ENCODE peak calls at places on chromosomes 12 and 14, in ten cellular contexts. A is upper lobe of right lung, E is endodermal cell, J is fibroblast of mammary gland, B is MM.1S, Y is bronchial epithelial cell, Z is BE2C, K is WTC11, V is heart left ventricle, I is brain microvascular endothelial cell. F is an unnamed sample.

GRCh38 chr14:53054457-53054856 is 98.7 kb downstream of the DDHD1 start:
- DNase-seq in A (no peak), E (no peak), J (peak), B (no peak), Y (no peak), Z (no peak), K (no peak), V (no peak), I (peak), F (no peak)

GRCh38 chr12:103779410-103780092 is 61.5 kb downstream of the NT5DC3 start:
- DNase-seq in A (no peak), E (no peak), J (no peak), B (no peak), Y (no peak), Z (no peak), K (no peak), V (no peak), I (peak), F (no peak)

GRCh38 chr12:109115758-109116610 is at the start of gene ACACB:
- DNase-seq in A (peak), E (peak), J (no peak), B (no peak), Y (no peak), Z (peak), K (no peak), V (peak), I (no peak), F (peak)

GRCh38 chr14:76346391-76347160 is 29.4 kb upstream of the ESRRB start:
- DNase-seq in A (no peak), E (no peak), J (no peak), B (no peak), Y (no peak), Z (no peak), K (no peak), V (no peak), I (no peak), F (no peak)

GRCh38 chr14:101073598-101073965 is 170.1 kb upstream of the RTL1 start:
- DNase-seq in A (no peak), E (no peak), J (no peak), B (no peak), Y (no peak), Z (no peak), K (no peak), V (peak), I (no peak), F (no peak)

GRCh38 chr14:22380511-22381455 is 208.2 kb downstream of the DAD1 start:
- DNase-seq in A (no peak), E (peak), J (peak), B (no peak), Y (peak), Z (no peak), K (no peak), V (no peak), I (no peak), F (no peak)

GRCh38 chr12:18158774-18159557 is 69.0 kb upstream of the RERGL start:
- DNase-seq in A (no peak), E (peak), J (peak), B (peak), Y (peak), Z (peak), K (peak), V (no peak), I (peak), F (no peak)

GRCh38 chr14:73728106-73729014 is 14.2 kb upstream of the PNMA1 start:
- DNase-seq in A (peak), E (peak), J (peak), B (peak), Y (peak), Z (peak), K (peak), V (peak), I (peak), F (peak)

GRCh38 chr12:1657616-1658167 is 28.7 kb downstream of the WNT5B start:
- DNase-seq in A (no peak), E (no peak), J (no peak), B (no peak), Y (no peak), Z (no peak), K (no peak), V (no peak), I (no peak), F (no peak)

GRCh38 chr12:128729628-128730121 is 94.1 kb downstream of the SLC15A4 start:
- DNase-seq in A (no peak), E (no peak), J (peak), B (no peak), Y (peak), Z (no peak), K (no peak), V (no peak), I (no peak), F (no peak)

GRCh38 chr12:6200266-6201198 is at the start of gene CD9:
- DNase-seq in A (peak), E (peak), J (no peak), B (peak), Y (no peak), Z (peak), K (peak), V (peak), I (no peak), F (peak)

GRCh38 chr12:57208116-57208945 is 8.3 kb upstream of the NXPH4 start:
- DNase-seq in A (no peak), E (no peak), J (no peak), B (no peak), Y (no peak), Z (no peak), K (no peak), V (no peak), I (no peak), F (no peak)

GRCh38 chr14:90613997-90614396 is 202.2 kb downstream of the TTC7B start:
- DNase-seq in A (no peak), E (no peak), J (no peak), B (no peak), Y (no peak), Z (no peak), K (no peak), V (no peak), I (no peak), F (no peak)

GRCh38 chr14:98953544-98954346 is 318.3 kb downstream of the BCL11B start:
- DNase-seq in A (no peak), E (peak), J (peak), B (no peak), Y (peak), Z (no peak), K (no peak), V (no peak), I (no peak), F (peak)

GRCh38 chr12:115871714-115872113 is 405.8 kb downstream of the MED13L start:
- DNase-seq in A (no peak), E (peak), J (peak), B (no peak), Y (peak), Z (peak), K (peak), V (no peak), I (peak), F (no peak)

GRCh38 chr12:47875732-47876131 is 29.1 kb downstream of the VDR start:
- DNase-seq in A (no peak), E (no peak), J (no peak), B (no peak), Y (no peak), Z (no peak), K (no peak), V (no peak), I (no peak), F (no peak)

GRCh38 chr12:79547044-79547734 is 143.6 kb downstream of the PAWR start:
- DNase-seq in A (no peak), E (peak), J (peak), B (no peak), Y (peak), Z (no peak), K (peak), V (no peak), I (peak), F (no peak)

GRCh38 chr12:81942588-81942987 is 183.4 kb upstream of the PPFIA2 start:
- DNase-seq in A (no peak), E (no peak), J (no peak), B (peak), Y (no peak), Z (no peak), K (no peak), V (no peak), I (no peak), F (no peak)

GRCh38 chr14:104419865-104420458 is 159.6 kb upstream of the C14orf180 start:
- DNase-seq in A (no peak), E (peak), J (no peak), B (no peak), Y (no peak), Z (no peak), K (no peak), V (no peak), I (no peak), F (no peak)

GRCh38 chr12:57875753-57876547 is 29.4 kb upstream of the CTDSP2 start:
- DNase-seq in A (no peak), E (no peak), J (no peak), B (no peak), Y (no peak), Z (no peak), K (no peak), V (no peak), I (no peak), F (no peak)

GRCh38 chr12:10001141-10001778 is 2.3 kb upstream of the CLEC1B start:
- DNase-seq in A (no peak), E (no peak), J (no peak), B (no peak), Y (no peak), Z (no peak), K (no peak), V (no peak), I (no peak), F (no peak)

GRCh38 chr12:44874981-44875416 is 1.1 kb downstream of the NELL2 start:
- DNase-seq in A (no peak), E (peak), J (no peak), B (peak), Y (no peak), Z (no peak), K (peak), V (no peak), I (no peak), F (no peak)

GRCh38 chr12:49088190-49088931 is 6.2 kb downstream of the DHH start:
- DNase-seq in A (peak), E (peak), J (peak), B (peak), Y (peak), Z (peak), K (peak), V (peak), I (peak), F (peak)

GRCh38 chr14:40983604-40984003 is 623.1 kb upstream of the LRFN5 start:
- DNase-seq in A (no peak), E (no peak), J (peak), B (no peak), Y (no peak), Z (no peak), K (no peak), V (no peak), I (no peak), F (no peak)

GRCh38 chr14:100019156-100019882 is 45.9 kb upstream of the EVL start:
- DNase-seq in A (no peak), E (peak), J (peak), B (no peak), Y (no peak), Z (peak), K (no peak), V (no peak), I (peak), F (no peak)

GRCh38 chr12:44889162-44889561 is 13.0 kb upstream of the NELL2 start:
- DNase-seq in A (no peak), E (peak), J (no peak), B (no peak), Y (no peak), Z (no peak), K (no peak), V (no peak), I (no peak), F (no peak)

GRCh38 chr12:7905071-7905470 is 30.9 kb downstream of the SLC2A3 start:
- DNase-seq in A (no peak), E (no peak), J (peak), B (no peak), Y (no peak), Z (no peak), K (no peak), V (no peak), I (no peak), F (no peak)

DNA sequence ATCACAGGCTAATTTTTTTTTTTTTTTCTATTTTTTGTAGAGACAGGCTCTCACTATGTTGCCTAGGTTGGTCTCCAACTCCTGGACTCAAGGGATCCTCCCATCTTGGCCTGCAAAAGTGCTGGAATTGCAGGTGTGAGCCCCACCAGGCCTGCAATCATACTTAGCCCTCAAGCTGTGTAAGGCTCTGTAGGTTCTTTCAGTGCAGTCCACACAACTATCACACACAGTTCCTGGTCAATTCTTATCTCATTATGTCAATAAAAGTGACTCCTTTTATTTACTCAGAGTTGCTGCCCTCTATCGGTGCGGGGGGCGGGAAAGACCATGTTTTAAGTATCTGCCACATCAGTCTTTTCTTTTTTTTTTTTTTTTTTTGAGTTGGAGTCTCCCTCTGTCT is 29.0 kb downstream of the SLC2A3 start:
- DNase-seq in A (no peak), E (peak), J (peak), B (no peak), Y (peak), Z (peak), K (peak), V (no peak), I (peak), F (no peak)
- TF ChIP-seq CTCF in A (peak), E (peak), J (peak), B (peak), Y (peak), Z (peak), K (no peak), V (no peak), I (peak), F (no peak)

DNA sequence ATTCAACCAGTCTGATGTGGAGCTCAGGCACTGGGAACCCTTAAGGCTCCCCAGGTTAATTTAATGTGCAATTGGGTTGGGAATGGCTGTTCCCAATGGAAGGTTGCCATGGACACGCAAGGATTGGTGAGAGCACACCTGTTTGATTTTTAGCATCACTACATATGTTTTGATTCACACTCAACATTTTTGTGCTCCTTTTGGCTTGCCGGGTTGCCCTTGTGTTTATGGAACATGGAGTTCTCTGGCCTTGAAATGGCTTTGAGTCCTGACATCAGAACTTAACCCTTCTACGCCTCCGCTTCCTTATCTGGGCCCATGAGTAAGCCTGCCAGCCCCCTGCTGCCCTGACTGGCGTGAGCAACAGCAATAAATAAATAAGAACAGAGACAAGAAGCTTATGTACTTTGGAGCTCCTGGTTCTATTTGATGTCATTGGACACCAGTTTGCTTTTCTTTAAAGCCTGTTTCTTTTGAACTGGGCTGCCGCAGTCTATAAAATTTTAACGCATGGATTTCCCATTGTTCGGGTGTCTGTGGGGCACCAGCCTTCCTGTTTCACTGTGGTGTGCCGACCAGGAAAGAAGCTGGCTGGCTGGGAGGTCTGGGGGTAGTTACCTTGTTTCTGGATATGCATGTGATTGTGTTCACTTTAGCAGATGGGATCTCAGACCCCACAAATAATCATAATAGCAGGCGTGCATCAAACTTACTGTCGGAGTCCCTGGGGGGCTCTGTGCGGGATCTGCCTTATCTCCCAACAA is 27.9 kb downstream of the TBX3 start:
- DNase-seq in A (no peak), E (peak), J (peak), B (no peak), Y (no peak), Z (no peak), K (no peak), V (no peak), I (peak), F (no peak)
- TF ChIP-seq CTCF in A (no peak), E (no peak), J (no peak), B (no peak), Y (no peak), Z (no peak), K (no peak), V (no peak), I (no peak), F (no peak)

GRCh38 chr14:34766060-34766459 is 51.7 kb upstream of the CFL2 start:
- DNase-seq in A (no peak), E (no peak), J (no peak), B (no peak), Y (peak), Z (no peak), K (no peak), V (no peak), I (no peak), F (no peak)
- TF ChIP-seq CTCF in A (no peak), E (peak), J (peak), B (peak), Y (no peak), Z (peak), K (no peak), V (no peak), I (no peak), F (no peak)

DNA sequence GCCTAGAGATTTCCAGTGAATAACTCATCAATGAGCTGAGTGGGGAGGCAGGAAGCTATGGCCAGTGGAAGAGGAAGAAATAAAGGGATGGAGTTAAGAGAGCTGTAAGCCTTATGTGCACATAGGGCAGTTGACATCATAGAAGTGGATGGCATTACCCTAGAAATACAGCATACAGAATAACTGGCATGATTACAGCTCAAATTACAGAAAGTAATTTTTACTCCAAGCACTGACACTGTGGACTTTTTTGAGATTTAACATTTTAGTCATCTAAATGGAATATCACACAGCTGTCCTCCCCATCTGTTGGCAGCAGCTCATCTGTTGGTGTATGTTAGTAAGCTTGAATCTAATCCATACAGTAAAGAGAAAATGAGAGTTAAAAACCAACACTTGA is 5.4 kb upstream of the IPO8 start:
- DNase-seq in A (no peak), E (no peak), J (peak), B (no peak), Y (no peak), Z (no peak), K (no peak), V (no peak), I (no peak), F (no peak)
- TF ChIP-seq CTCF in A (no peak), E (no peak), J (no peak), B (no peak), Y (no peak), Z (no peak), K (no peak), V (no peak), I (no peak), F (no peak)

GRCh38 chr12:111759276-111759675 is 7.5 kb upstream of the ALDH2 start:
- DNase-seq in A (no peak), E (no peak), J (no peak), B (no peak), Y (no peak), Z (no peak), K (no peak), V (no peak), I (no peak), F (no peak)
- TF ChIP-seq CTCF in A (no peak), E (no peak), J (no peak), B (no peak), Y (no peak), Z (no peak), K (no peak), V (no peak), I (no peak), F (no peak)

GRCh38 chr12:106721931-106722330 is 52.6 kb upstream of the RIC8B start:
- DNase-seq in A (no peak), E (no peak), J (no peak), B (no peak), Y (no peak), Z (no peak), K (no peak), V (no peak), I (no peak), F (no peak)

GRCh38 chr12:106723416-106723815 is 51.1 kb upstream of the RIC8B start:
- DNase-seq in A (no peak), E (no peak), J (no peak), B (no peak), Y (no peak), Z (no peak), K (no peak), V (no peak), I (no peak), F (no peak)

GRCh38 chr12:106724116-106724515 is 50.4 kb upstream of the RIC8B start:
- DNase-seq in A (no peak), E (no peak), J (no peak), B (no peak), Y (no peak), Z (no peak), K (no peak), V (no peak), I (no peak), F (no peak)

GRCh38 chr12:106724934-106725333 is 49.5 kb upstream of the RIC8B start:
- DNase-seq in A (no peak), E (no peak), J (no peak), B (no peak), Y (no peak), Z (no peak), K (no peak), V (no peak), I (no peak), F (no peak)

GRCh38 chr12:106722854-106723253 is 51.6 kb upstream of the RIC8B start:
- DNase-seq in A (no peak), E (peak), J (no peak), B (no peak), Y (no peak), Z (no peak), K (no peak), V (no peak), I (no peak), F (no peak)
- TF ChIP-seq CTCF in A (no peak), E (peak), J (no peak), B (no peak), Y (no peak), Z (peak), K (no peak), V (no peak), I (peak), F (no peak)

GRCh38 chr12:52023976-52024688 is 17.4 kb downstream of the TAMALIN start:
- DNase-seq in A (no peak), E (no peak), J (no peak), B (no peak), Y (no peak), Z (no peak), K (no peak), V (no peak), I (no peak), F (no peak)
- TF ChIP-seq CTCF in A (no peak), E (peak), J (no peak), B (no peak), Y (no peak), Z (no peak), K (peak), V (no peak), I (no peak), F (no peak)

GRCh38 chr12:122081697-122082221 is 3.2 kb downstream of the MLXIP start:
- DNase-seq in A (peak), E (no peak), J (peak), B (peak), Y (peak), Z (no peak), K (no peak), V (peak), I (no peak), F (no peak)
- TF ChIP-seq CTCF in A (no peak), E (no peak), J (no peak), B (no peak), Y (no peak), Z (no peak), K (no peak), V (no peak), I (no peak), F (no peak)

GRCh38 chr14:28141662-28142061 is 624.9 kb upstream of the FOXG1 start:
- DNase-seq in A (no peak), E (no peak), J (no peak), B (no peak), Y (no peak), Z (no peak), K (no peak), V (no peak), I (no peak), F (no peak)

GRCh38 chr14:28143340-28143739 is 623.2 kb upstream of the FOXG1 start:
- DNase-seq in A (no peak), E (no peak), J (no peak), B (no peak), Y (no peak), Z (no peak), K (no peak), V (no peak), I (no peak), F (no peak)

GRCh38 chr14:28142400-28143015 is 624.1 kb upstream of the FOXG1 start:
- DNase-seq in A (no peak), E (no peak), J (peak), B (no peak), Y (peak), Z (peak), K (no peak), V (no peak), I (no peak), F (no peak)
- TF ChIP-seq CTCF in A (no peak), E (peak), J (peak), B (peak), Y (peak), Z (peak), K (no peak), V (no peak), I (peak), F (no peak)

F was measured in psoas muscle.